ENCODE peak calls at places on chromosomes 7 and 10, in five cellular contexts. D is DND-41, P is left ventricle myocardium inferior, Q is mucosa of descending colon, W is A549. S is an unnamed sample. For H3K4me1, the result is how much of the 10 kb centered on the place peaks cover.

GRCh38 chr7:15012135-15012534 is 109.6 kb upstream of the DGKB start:
- DNase-seq in D (no peak), P (no peak), Q (no peak), W (no peak), S (no peak)

GRCh38 chr10:6603142-6604125 is 23.4 kb upstream of the PRKCQ start:
- DNase-seq in D (no peak), P (no peak), Q (no peak), W (no peak), S (no peak)

GRCh38 chr10:108696792-108697477 is 1226.4 kb downstream of the XPNPEP1 start:
- DNase-seq in D (no peak), P (no peak), Q (no peak), W (no peak), S (no peak)

GRCh38 chr7:75995052-75995471 is 667 bp upstream of the TMEM120A start:
- DNase-seq in D (no peak), P (no peak), Q (no peak), W (no peak), S (no peak)

GRCh38 chr10:34407227-34407626 is 407.9 kb downstream of the PARD3 start:
- DNase-seq in D (no peak), P (peak), Q (no peak), W (no peak), S (no peak)

GRCh38 chr7:141700291-141700847 is 1.6 kb downstream of the DENND11 start:
- DNase-seq in D (no peak), P (no peak), Q (no peak), W (no peak), S (no peak)

GRCh38 chr7:31192996-31193395 is 140.9 kb downstream of the ADCYAP1R1 start:
- DNase-seq in D (peak), P (peak), Q (peak), W (peak), S (peak)

GRCh38 chr7:64951250-64951848 is 39.5 kb downstream of the ZNF117 start:
- DNase-seq in D (no peak), P (no peak), Q (peak), W (peak), S (no peak)

GRCh38 chr10:43594944-43595589 is 11.2 kb upstream of the ZNF485 start:
- DNase-seq in D (peak), P (no peak), Q (peak), W (no peak), S (no peak)

GRCh38 chr10:91420868-91421267 is 10.7 kb downstream of the HECTD2 start:
- DNase-seq in D (no peak), P (no peak), Q (no peak), W (no peak), S (no peak)

DNA sequence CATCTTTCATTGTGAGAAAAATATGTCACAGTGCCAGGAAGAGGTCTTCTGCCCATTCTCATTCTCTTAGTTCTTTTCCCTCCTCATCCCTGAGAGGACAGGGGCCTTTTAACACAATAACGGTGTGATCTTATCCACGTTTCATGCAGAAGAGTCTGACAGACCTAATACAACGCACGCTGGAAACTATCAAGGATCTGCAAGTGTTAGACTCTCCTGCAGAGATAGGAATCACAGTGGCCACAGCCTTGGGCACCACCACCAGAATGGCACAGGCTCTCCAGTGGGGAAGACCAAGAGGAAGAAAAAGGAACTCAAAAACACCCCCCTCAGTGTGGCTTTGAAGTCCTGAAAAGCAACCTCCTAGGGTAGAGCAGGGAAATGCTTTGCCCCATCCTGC is 72.6 kb upstream of the LAMB4 start:
- DNase-seq in D (no peak), P (no peak), Q (no peak), W (no peak), S (no peak)
- H3K4me1 ChIP-seq in D (under half), P (under half), Q (under half), W (under half), S (under half)

GRCh38 chr7:41133700-41134099 is 569.2 kb downstream of the INHBA start:
- DNase-seq in D (no peak), P (no peak), Q (no peak), W (no peak), S (no peak)

GRCh38 chr7:41130021-41130420 is 572.9 kb downstream of the INHBA start:
- DNase-seq in D (no peak), P (no peak), Q (no peak), W (no peak), S (no peak)

GRCh38 chr7:41134242-41134872 is 568.5 kb downstream of the INHBA start:
- DNase-seq in D (no peak), P (no peak), Q (no peak), W (no peak), S (no peak)

GRCh38 chr7:41130596-41131236 is 572.2 kb downstream of the INHBA start:
- DNase-seq in D (no peak), P (no peak), Q (no peak), W (no peak), S (no peak)

DNA sequence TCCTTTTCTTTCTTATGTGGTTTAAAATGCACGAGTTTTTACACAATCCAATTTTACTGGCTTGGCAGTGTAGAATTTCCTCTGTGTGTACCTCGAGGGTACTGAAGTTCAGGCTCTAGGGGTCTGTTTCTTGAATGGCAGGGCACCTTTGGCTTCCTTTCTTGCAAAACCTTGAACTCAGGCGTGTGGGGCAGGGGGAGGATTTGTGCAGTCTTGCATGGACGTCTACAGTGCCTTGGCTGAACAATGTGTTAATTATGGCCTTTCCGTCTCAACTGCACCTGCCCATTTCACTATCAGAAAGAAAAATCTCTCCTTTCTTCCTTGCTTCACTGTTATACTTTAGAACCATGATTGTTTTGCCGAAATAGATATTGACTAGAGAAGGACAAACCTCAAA is 570.9 kb downstream of the INHBA start:
- DNase-seq in D (no peak), P (no peak), Q (no peak), W (no peak), S (no peak)
- TF ChIP-seq CTCF in D (no peak), P (no peak), Q (no peak), W (no peak), S (no peak)

DNA sequence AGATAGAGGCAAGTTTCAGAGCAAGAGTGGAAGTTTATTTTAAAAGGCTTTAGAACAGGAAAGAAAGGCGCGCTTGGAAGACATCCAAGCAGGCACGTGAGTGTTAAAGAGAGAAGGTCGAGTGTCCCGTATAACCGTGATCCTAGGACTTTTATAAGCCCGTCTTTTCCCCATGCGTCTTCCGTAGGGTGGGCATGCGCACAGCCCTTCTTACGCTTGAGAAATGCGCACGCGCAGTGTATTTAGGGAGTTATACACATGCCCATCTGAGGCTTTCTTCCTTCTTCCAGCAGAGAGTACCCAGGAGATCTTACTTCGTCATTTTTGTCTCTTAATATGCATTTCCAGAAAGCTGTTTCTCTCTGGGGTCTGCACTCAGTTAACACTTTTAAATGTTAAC is 52.4 kb downstream of the CALD1 start:
- DNase-seq in D (no peak), P (peak), Q (peak), W (no peak), S (no peak)
- H3K4me1 ChIP-seq in D (under half), P (half or more), Q (under half), W (under half), S (under half)

GRCh38 chr7:47535033-47535703 is 46.7 kb downstream of the TNS3 start:
- DNase-seq in D (no peak), P (no peak), Q (no peak), W (no peak), S (no peak)
- TF ChIP-seq CTCF in D (no peak), P (no peak), Q (no peak), W (no peak), S (no peak)

GRCh38 chr10:109895848-109896247 is 27.5 kb downstream of the XPNPEP1 start:
- DNase-seq in D (no peak), P (no peak), Q (no peak), W (no peak), S (no peak)
- H3K4me1 ChIP-seq in D (under half), P (half or more), Q (under half), W (under half), S (half or more)

DNA sequence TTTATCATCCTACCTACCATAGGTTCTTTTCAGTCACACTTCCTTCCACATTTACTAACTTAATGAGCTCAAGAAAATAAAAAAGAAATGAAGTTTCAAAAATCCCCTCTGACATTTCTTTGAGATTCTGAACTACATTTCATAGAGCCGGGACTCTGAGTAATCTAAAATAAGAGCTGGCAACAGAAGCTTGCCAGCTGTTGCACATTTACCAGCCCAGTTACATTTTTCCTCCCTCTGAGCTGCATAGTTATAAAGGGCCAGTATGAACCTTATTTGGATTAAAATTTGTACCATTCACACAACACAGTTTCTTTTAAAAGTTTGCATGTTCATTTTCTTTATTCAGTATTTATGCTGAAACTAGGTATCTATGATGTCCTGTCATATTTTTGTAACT is 119.5 kb upstream of the CAV2 start:
- DNase-seq in D (no peak), P (no peak), Q (no peak), W (no peak), S (no peak)
- TF ChIP-seq CTCF in D (no peak), P (no peak), Q (no peak), W (no peak), S (no peak)

DNA sequence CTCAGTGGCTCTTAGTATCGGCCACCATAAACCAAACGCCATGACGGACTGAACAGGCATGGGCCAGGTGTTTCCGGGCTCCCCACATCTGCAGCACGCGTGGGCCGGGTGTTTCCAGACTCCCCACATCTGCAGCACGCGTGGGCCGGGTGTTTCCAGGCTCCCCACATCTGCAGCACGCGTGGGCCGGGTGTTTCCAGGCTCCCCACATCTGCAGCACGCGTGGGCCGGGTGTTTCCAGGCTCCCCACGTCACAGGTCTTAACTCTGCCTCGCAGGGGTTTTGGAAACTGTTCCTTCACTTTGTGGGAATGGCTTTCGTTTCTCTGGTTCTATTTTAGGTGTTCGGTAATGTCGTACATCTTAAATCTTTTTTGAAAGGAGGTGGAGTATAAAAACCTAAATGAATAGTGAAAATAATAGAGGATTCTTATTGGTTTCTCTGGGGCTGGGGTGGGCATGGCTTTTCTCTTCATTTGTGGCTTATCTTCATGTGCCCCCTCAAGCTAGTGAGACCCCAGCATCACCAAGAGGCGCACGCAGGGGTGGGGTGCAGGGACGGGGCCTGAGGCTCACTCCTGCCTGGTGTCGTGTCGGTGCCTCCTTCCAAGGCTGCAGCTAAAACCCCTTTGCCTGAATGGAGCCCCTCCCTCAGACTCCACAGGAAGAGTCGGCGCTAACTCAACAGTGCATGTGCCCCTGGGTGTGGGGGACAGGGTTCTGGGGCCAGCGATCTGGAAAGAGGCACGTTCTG is 126.3 kb downstream of the WDR37 start:
- DNase-seq in D (no peak), P (no peak), Q (no peak), W (no peak), S (no peak)
- H3K4me1 ChIP-seq in D (under half), P (under half), Q (under half), W (under half), S (under half)

DNA sequence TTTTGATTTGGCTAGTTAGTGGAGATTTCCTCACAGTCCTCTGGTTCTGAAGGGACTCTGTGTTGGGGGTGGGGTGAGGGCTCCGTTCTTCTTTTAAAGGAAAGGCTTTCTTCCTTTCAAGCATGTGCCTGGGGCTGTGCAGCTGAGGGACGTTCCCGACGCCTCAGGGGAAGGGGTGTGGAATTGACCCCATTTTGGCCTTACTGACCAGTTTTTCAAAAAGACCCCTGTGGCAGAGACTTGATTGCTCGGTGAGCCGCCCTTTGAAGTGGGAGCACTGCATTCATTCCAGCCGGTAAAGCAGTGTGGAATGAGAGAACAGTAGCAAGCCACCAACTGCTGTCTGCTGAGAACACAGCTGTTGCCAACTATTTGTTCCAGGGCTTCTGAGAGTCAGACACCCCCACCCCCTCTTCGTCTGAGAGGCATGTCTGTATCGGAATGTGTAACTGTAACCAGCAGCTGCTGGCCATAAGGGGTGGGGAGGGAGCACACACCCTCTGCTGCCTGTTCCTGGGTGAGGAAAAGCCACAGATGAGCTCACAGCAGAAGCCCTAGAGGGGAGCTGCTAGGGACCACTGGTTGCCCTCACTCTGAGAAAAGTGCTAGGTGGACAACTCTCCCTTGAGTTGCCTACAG is 33.1 kb downstream of the WBP1L start:
- DNase-seq in D (peak), P (peak), Q (peak), W (no peak), S (peak)
- TF ChIP-seq CTCF in D (peak), P (no peak), Q (no peak), W (no peak), S (no peak)

DNA sequence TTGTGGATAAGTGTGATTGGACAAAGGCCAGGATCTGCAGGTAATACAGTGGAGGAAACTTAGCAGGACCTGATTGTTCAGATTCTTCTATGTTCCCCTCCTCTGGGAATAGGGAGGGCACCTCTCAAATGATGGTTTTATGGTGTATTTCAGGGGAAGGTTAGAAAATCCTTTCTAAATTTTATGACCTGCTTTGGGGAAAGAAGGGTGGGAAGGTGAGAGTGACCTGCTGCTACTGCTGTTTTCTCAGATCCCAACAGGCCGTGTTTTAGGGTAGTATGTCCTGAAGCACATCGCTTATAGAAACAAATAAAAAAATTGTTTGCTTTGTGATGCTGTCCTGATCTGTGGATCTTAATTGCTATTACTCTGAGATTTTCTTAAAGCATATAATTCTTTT is 404.1 kb upstream of the GALNT17 start:
- DNase-seq in D (no peak), P (no peak), Q (no peak), W (no peak), S (no peak)
- H3K4me1 ChIP-seq in D (under half), P (under half), Q (under half), W (under half), S (under half)

S was measured in pancreas.